ENCODE peak calls at places on chromosomes 4 and X, in four cellular contexts. U is RPMI8226, G is MCF 10A, Q is HEK293T. Z is an unnamed sample.

GRCh38 chr4:101660607-101661006 is 129.9 kb upstream of the BANK1 start:
- DNase-seq in U (no peak), G (no peak), Q (no peak), Z (no peak)

GRCh38 chr4:183324619-183325018 is 2.4 kb upstream of the CLDN24 start:
- DNase-seq in Q (no peak), U (no peak), G (no peak), Z (no peak)

GRCh38 chrX:54530358-54530900 is 410 bp downstream of the GNL3L start:
- DNase-seq in U (peak), Q (no peak), G (no peak), Z (no peak)

GRCh38 chr4:8316251-8316771 is 46.8 kb downstream of the HTRA3 start:
- DNase-seq in G (no peak), U (no peak), Q (no peak), Z (no peak)

GRCh38 chr4:83618431-83618830 is 82.5 kb downstream of the GPAT3 start:
- DNase-seq in U (no peak), G (peak), Q (no peak), Z (peak)

GRCh38 chr4:6331018-6331417 is 61.4 kb downstream of the WFS1 start:
- DNase-seq in U (peak), G (peak), Q (peak), Z (no peak)

GRCh38 chrX:136336623-136337022 is 35.9 kb downstream of the ADGRG4 start:
- DNase-seq in U (no peak), G (peak), Q (peak), Z (no peak)

GRCh38 chrX:72621619-72622485 is 49.2 kb upstream of the HDAC8 start:
- DNase-seq in U (no peak), Q (no peak), G (peak), Z (peak)

GRCh38 chr4:144611850-144612249 is 34.1 kb upstream of the HHIP start:
- DNase-seq in G (peak), Q (peak), U (no peak), Z (peak)

GRCh38 chr4:86972997-86973396 is 38.2 kb downstream of the AFF1 start:
- DNase-seq in Q (no peak), U (no peak), G (peak), Z (peak)

GRCh38 chr4:145984563-145984962 is 45.9 kb upstream of the ZNF827 start:
- DNase-seq in U (no peak), Q (no peak), G (no peak), Z (no peak)

GRCh38 chr4:74370912-74371311 is 6.0 kb downstream of the EREG start:
- DNase-seq in G (peak), Q (peak), U (peak), Z (peak)

GRCh38 chr4:17418010-17418409 is 93.9 kb downstream of the QDPR start:
- DNase-seq in Q (no peak), G (no peak), U (no peak), Z (no peak)

GRCh38 chrX:78838709-78839108 is 91.2 kb downstream of the LPAR4 start:
- DNase-seq in Q (no peak), G (no peak), U (no peak), Z (no peak)

GRCh38 chr4:67717586-67717985 is 16.6 kb upstream of the UBA6 start:
- DNase-seq in G (no peak), U (no peak), Q (no peak), Z (no peak)

GRCh38 chr4:145937990-145938611 is 522 bp downstream of the ZNF827 start:
- DNase-seq in Q (peak), U (peak), G (peak), Z (peak)

GRCh38 chr4:109967798-109968520 is 55.3 kb downstream of the EGF start:
- DNase-seq in U (no peak), Q (no peak), G (peak), Z (peak)

GRCh38 chrX:2471641-2472040 is 29.1 kb downstream of the DHRSX start:
- DNase-seq in Q (no peak), U (no peak), G (no peak), Z (no peak)

GRCh38 chr4:57064120-57064519 is 46.1 kb downstream of the IGFBP7 start:
- DNase-seq in G (peak), U (no peak), Q (no peak), Z (no peak)

GRCh38 chr4:74431113-74431826 is 13.7 kb upstream of the AREG start:
- DNase-seq in G (peak), Q (no peak), U (no peak), Z (peak)

GRCh38 chr4:48483006-48483776 is at the start of gene SLC10A4:
- DNase-seq in G (no peak), Q (peak), U (no peak), Z (no peak)